ENCODE peak calls at places on chromosomes 6 and 20, in eight cellular contexts. Z is GM10248, H is cardiac muscle cell, B is testis, L is right lobe of liver, G is mesothelial cell of epicardium, M is left ventricle myocardium inferior, S is left lung. I is an unnamed sample.

GRCh38 chr20:39112196-39112743 is 150.1 kb downstream of the DHX35 start:
- DNase-seq in Z (peak), H (peak), B (peak), L (peak), G (peak), M (no peak), S (no peak), I (no peak)

GRCh38 chr6:111982681-111983080 is 71.2 kb upstream of the CCN6 start:
- DNase-seq in Z (no peak), H (no peak), B (no peak), L (no peak), G (no peak), M (no peak), S (no peak), I (no peak)

GRCh38 chr20:62831361-62831788 is 14.5 kb downstream of the COL9A3 start:
- DNase-seq in Z (no peak), H (no peak), B (no peak), L (peak), G (no peak), M (no peak), S (peak), I (no peak)

GRCh38 chr20:5991623-5992441 is 41.4 kb downstream of the MCM8 start:
- DNase-seq in Z (no peak), H (no peak), B (no peak), L (no peak), G (no peak), M (no peak), S (no peak), I (no peak)

GRCh38 chr6:41022294-41022693 is 16.7 kb downstream of the UNC5CL start:
- DNase-seq in Z (no peak), H (no peak), B (no peak), L (no peak), G (no peak), M (no peak), S (no peak), I (no peak)

GRCh38 chr6:37878150-37878710 is 58.7 kb downstream of the ZFAND3 start:
- DNase-seq in Z (no peak), H (no peak), B (no peak), L (no peak), G (no peak), M (no peak), S (no peak), I (no peak)

GRCh38 chr6:115004982-115005381 is 662.2 kb upstream of the HS3ST5 start:
- DNase-seq in Z (no peak), H (no peak), B (no peak), L (no peak), G (no peak), M (no peak), S (no peak), I (no peak)

GRCh38 chr20:57441510-57442154 is 50.4 kb downstream of the RBM38 start:
- DNase-seq in Z (no peak), H (no peak), B (no peak), L (peak), G (no peak), M (no peak), S (peak), I (no peak)

GRCh38 chr20:46544576-46544975 is 5.9 kb downstream of the OCSTAMP start:
- DNase-seq in Z (no peak), H (no peak), B (no peak), L (no peak), G (no peak), M (no peak), S (no peak), I (no peak)

GRCh38 chr20:11993886-11994466 is 76.3 kb downstream of the BTBD3 start:
- DNase-seq in Z (no peak), H (no peak), B (no peak), L (no peak), G (no peak), M (no peak), S (no peak), I (no peak)

GRCh38 chr20:63104312-63105181 is 97.8 kb upstream of the BHLHE23 start:
- DNase-seq in Z (no peak), H (no peak), B (no peak), L (no peak), G (no peak), M (no peak), S (peak), I (no peak)

GRCh38 chr6:134288538-134289203 is 29.2 kb downstream of the SGK1 start:
- DNase-seq in Z (peak), H (no peak), B (no peak), L (no peak), G (no peak), M (no peak), S (no peak), I (no peak)

GRCh38 chr6:3426091-3426780 is 30.6 kb downstream of the SLC22A23 start:
- DNase-seq in Z (no peak), H (no peak), B (no peak), L (no peak), G (no peak), M (no peak), S (no peak), I (no peak)

GRCh38 chr6:142551145-142551811 is 249.5 kb downstream of the ADGRG6 start:
- DNase-seq in Z (no peak), H (no peak), B (no peak), L (no peak), G (no peak), M (no peak), S (peak), I (no peak)

GRCh38 chr20:58651823-58652605 is 931 bp downstream of the STX16 start:
- DNase-seq in Z (peak), H (peak), B (peak), L (peak), G (no peak), M (peak), S (peak), I (no peak)

GRCh38 chr6:28910901-28911680 is 12.7 kb downstream of the TRIM27 start:
- DNase-seq in Z (no peak), H (no peak), B (no peak), L (no peak), G (no peak), M (no peak), S (no peak), I (no peak)

GRCh38 chr6:35318200-35318844 is 20.7 kb downstream of the DEF6 start:
- DNase-seq in Z (no peak), H (peak), B (peak), L (peak), G (peak), M (peak), S (peak), I (no peak)

GRCh38 chr6:107248147-107248546 is 132.8 kb upstream of the BEND3 start:
- DNase-seq in Z (no peak), H (peak), B (no peak), L (no peak), G (no peak), M (no peak), S (no peak), I (no peak)

GRCh38 chr6:21507811-21508210 is 85.7 kb upstream of the SOX4 start:
- DNase-seq in Z (no peak), H (no peak), B (no peak), L (no peak), G (no peak), M (no peak), S (no peak), I (no peak)

GRCh38 chr6:138494312-138494711 is 5.0 kb downstream of the NHSL1 start:
- DNase-seq in Z (no peak), H (no peak), B (no peak), L (no peak), G (no peak), M (no peak), S (no peak), I (no peak)

GRCh38 chr6:95660544-95660943 is 83.2 kb downstream of the MANEA start:
- DNase-seq in Z (no peak), H (no peak), B (no peak), L (no peak), G (no peak), M (no peak), S (no peak), I (no peak)

GRCh38 chr6:38935051-38935450 is 113.5 kb upstream of the GLP1R start:
- DNase-seq in Z (no peak), H (peak), B (peak), L (no peak), G (no peak), M (no peak), S (no peak), I (no peak)

GRCh38 chr6:134111062-134111677 is 58.7 kb upstream of the SLC2A12 start:
- DNase-seq in Z (peak), H (peak), B (peak), L (no peak), G (no peak), M (no peak), S (no peak), I (no peak)

GRCh38 chr6:161414180-161414579 is 140.3 kb upstream of the AGPAT4 start:
- DNase-seq in Z (no peak), H (no peak), B (no peak), L (peak), G (no peak), M (peak), S (no peak), I (no peak)

DNA sequence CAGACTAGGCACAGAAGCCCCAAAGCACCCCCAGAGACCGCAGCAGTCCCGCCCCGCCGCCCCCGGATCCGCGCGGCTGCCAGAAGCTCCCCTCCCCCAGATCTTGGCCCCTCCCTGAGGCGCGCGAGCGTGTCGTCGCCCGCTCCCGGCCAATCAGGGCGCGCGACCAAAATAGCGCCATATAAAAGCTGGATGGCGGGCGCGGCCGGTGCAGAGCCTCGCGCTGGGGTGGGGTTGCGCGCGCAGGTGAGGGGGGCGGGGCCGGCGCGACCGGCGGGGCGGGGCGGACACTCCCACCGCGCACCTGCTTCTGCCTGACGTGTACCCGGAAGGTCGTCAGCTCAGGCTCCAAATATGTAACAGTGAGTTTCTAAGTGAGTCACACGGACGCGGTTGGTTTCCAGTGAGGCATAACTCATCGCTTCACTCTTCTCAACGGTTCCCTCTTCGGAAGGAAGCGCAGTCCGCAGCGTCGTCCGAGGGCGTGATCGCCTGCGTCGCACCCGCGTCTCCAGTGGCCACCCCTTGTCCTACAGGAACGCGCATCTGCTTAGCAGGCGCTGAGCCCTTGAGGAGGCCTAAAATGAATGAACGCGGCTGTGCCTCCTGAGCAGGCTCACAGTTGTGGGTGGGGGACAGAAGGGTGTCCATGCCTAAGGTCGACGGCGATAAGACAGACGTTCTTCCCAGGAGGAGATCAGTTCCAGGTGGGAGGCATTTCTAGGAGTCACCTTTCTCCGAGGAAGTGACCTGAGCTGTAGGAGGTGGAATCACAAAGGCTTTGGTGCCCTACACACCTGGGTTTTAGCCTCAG is 50.6 kb upstream of the EZR start:
- DNase-seq in Z (peak), H (peak), B (peak), L (peak), G (peak), M (peak), S (peak), I (peak)
- TF ChIP-seq CTCF in Z (no peak), H (no peak), B (no peak), L (peak), G (no peak), M (no peak), S (no peak), I (no peak)

GRCh38 chr6:97437087-97437486 is 154.1 kb upstream of the MMS22L start:
- DNase-seq in Z (peak), H (peak), B (no peak), L (no peak), G (no peak), M (no peak), S (no peak), I (no peak)
- TF ChIP-seq CTCF in Z (peak), H (peak), B (peak), L (peak), G (peak), M (peak), S (peak), I (no peak)

GRCh38 chr6:144286503-144287393 is 1.6 kb downstream of the UTRN start:
- DNase-seq in Z (peak), H (peak), B (peak), L (peak), G (peak), M (peak), S (peak), I (peak)
- TF ChIP-seq CTCF in Z (no peak), H (no peak), B (no peak), L (no peak), G (no peak), M (no peak), S (no peak), I (no peak)

DNA sequence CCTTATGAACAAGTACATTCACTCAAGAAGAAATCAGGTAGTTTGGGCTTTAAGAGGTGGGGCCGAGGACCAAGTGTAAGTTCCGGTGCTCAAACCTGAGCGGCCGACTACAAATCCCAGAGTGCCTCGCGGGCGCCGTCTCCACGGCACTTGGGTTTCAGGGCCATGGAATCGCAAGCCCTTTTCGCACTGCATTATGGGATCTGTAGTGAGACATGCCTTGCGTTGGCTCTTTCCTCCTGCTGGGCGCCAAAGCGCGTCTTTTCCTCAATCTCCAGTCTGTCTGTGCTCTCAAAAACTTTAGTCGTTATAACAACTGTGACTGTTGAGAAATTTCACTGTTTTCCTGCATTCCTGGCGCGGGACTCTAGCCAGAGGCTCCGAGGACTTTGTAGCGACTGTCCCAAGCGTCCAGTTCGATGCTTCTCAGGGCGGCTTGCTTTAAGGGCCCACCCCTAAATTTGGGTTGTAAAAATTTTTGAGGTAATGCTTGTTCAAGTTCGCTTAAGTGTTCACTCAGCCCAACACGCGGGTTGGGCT is 408 bp upstream of the FBXO9 start:
- DNase-seq in Z (peak), H (peak), B (peak), L (peak), G (peak), M (peak), S (peak), I (peak)
- TF ChIP-seq CTCF in Z (no peak), H (no peak), B (peak), L (no peak), G (no peak), M (peak), S (no peak), I (no peak)

DNA sequence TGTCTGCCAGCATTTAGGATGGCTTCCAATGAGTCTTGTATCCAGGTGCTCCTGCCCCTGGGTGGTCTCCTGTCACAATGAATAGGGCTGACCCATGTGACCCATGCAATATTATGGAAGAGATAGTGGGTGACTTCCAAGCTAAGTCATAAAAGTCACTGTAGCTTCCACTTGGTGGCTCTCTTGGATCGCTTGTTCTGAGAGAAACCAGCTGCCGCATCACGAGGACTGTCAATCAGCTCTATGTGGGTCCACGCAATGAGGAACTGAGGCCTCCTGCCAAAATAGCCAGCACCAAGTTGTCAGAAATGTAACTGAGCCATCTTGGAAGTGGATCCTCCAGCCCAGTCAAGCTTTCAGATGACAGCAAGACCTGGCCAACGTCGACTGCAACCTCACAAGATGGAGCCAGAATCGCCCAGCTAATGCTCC is 14.9 kb upstream of the MATN4 start:
- DNase-seq in Z (peak), H (peak), B (peak), L (peak), G (no peak), M (peak), S (no peak), I (no peak)
- TF ChIP-seq CTCF in Z (peak), H (peak), B (peak), L (peak), G (no peak), M (peak), S (peak), I (no peak)

DNA sequence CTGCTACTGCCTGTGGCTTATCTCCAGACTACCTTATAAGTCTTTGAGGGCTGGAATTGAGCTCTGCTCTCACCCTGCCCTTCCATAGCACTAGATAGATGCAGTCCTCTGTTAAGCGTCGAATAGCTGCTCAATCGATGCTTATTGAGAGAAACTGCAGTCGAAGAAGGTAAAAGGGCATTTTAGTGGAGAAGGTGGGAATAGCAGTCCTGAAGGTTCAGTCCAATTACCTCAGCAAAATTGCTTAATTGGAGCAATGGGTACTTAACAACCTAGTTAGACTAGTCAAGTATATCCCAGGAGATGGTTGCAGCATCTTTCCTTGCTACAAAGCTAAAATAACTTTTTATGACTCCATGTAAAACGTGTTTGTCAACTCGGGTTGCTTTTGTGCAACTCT is 66.8 kb upstream of the NT5E start:
- DNase-seq in Z (no peak), H (no peak), B (no peak), L (no peak), G (no peak), M (no peak), S (no peak), I (no peak)
- TF ChIP-seq CTCF in Z (no peak), H (no peak), B (no peak), L (peak), G (no peak), M (no peak), S (no peak), I (no peak)

GRCh38 chr6:110217255-110217654 is 37.0 kb downstream of the CDC40 start:
- DNase-seq in Z (no peak), H (no peak), B (no peak), L (no peak), G (no peak), M (no peak), S (no peak), I (no peak)
- TF ChIP-seq CTCF in Z (no peak), H (no peak), B (no peak), L (no peak), G (no peak), M (no peak), S (no peak), I (no peak)

GRCh38 chr6:159968295-159969203 is at the start of gene IGF2R:
- DNase-seq in Z (peak), H (peak), B (peak), L (peak), G (peak), M (peak), S (peak), I (peak)
- TF ChIP-seq CTCF in Z (no peak), H (peak), B (no peak), L (peak), G (peak), M (peak), S (no peak), I (no peak)

DNA sequence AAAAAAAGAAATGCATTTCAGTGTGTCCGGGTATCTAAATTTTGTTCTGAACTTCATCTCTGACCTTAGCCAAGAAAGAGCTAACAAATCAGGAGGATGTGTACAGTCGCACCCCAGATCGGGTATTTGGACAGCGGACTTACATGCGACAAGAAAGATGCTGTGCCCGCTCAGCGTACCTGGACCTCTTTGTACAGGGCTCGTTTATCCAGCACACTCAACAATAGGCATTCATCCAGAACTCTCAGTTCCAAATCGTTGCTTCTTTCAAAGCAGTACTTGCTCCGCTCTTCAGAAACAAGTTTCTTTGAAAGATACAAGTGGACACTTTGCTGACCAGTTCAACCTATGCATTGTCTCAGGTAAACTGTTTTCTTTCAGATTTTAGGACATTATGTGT is 191.7 kb downstream of the LY86 start:
- DNase-seq in Z (no peak), H (no peak), B (no peak), L (no peak), G (no peak), M (no peak), S (no peak), I (no peak)
- TF ChIP-seq CTCF in Z (no peak), H (no peak), B (no peak), L (no peak), G (no peak), M (no peak), S (no peak), I (no peak)

DNA sequence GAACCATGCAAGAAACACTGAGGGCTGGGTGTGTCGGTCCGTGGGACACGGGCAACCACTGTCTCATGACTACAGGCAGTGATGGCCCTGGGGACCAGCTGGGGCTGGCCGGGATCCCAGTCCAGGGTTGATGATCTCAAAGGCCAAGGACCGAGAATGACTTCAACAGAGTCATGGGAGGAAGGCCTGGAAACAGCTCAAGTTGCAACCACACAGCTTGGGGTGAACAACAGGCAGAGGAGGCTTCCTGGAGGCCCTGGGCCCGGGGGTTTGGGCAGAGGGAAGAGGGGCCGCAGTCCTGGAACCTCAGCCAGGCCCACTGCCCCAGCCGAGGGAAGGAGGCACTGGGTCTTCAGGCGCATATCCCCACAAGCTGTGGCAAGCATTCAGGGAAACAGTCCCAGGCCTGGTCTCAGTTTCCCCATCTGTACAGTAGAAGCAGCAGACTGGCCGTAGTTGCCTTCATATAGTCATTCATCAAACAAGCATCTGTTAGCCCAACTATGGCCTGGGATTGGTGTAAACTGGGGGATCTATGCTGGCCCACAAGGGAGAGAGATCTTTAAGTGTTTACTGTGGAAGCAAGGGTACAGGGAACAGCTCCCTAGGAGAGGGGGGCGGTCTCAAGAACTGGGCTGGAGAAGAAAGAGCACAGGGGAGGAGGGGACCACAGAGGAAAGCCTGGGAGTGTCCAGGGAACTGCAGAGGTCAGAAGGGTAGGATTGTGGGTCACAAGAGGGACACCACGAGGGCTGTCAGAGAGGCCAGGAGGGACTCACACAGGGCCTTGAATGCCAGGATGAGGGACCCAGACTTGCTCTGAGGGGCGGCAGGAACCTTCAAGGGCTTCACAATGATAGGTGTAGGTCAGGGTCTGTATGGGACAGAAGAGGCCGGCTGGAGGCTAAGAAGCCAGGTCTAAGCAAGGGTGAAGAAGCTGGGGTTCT is 2.1 kb downstream of the MYL9 start:
- DNase-seq in Z (peak), H (no peak), B (peak), L (peak), G (no peak), M (peak), S (no peak), I (peak)
- TF ChIP-seq CTCF in Z (no peak), H (no peak), B (no peak), L (no peak), G (no peak), M (no peak), S (no peak), I (no peak)

I was measured in omental fat pad.